ENCODE peak calls at places on chromosomes 2 and 18, in ten cellular contexts. L, V, N, F, B, T, U, C, G and I are unnamed samples.

GRCh38 chr2:42296226-42296625 is 64.8 kb downstream of the COX7A2L start:
- DNase-seq in V (no peak), U (no peak), C (no peak), N (no peak), F (no peak), G (no peak), B (no peak), T (no peak), L (peak), I (no peak)

GRCh38 chr2:233445152-233445830 is 91.0 kb downstream of the DGKD start:
- DNase-seq in L (no peak), V (no peak), N (peak), U (no peak), T (no peak), F (no peak), C (no peak), B (no peak), G (no peak), I (no peak)

GRCh38 chr2:158184001-158184400 is 82.3 kb downstream of the UPP2 start:
- DNase-seq in V (no peak), N (no peak), L (no peak), U (no peak), C (no peak), T (no peak), G (no peak), B (no peak), F (no peak), I (no peak)

GRCh38 chr2:176130917-176131616 is 1.6 kb downstream of the HOXD8 start:
- DNase-seq in F (no peak), C (no peak), V (no peak), T (no peak), L (no peak), G (no peak), B (peak), N (no peak), U (no peak), I (no peak)

GRCh38 chr2:69570474-69570873 is 73.1 kb downstream of the AAK1 start:
- DNase-seq in B (no peak), N (no peak), T (no peak), U (no peak), L (no peak), C (no peak), F (no peak), G (no peak), V (no peak), I (no peak)

GRCh38 chr2:151357359-151357758 is at the start of gene TNFAIP6:
- DNase-seq in G (no peak), C (peak), T (no peak), F (peak), U (no peak), B (no peak), L (no peak), V (peak), N (no peak), I (peak)

GRCh38 chr2:218149098-218149497 is 17.7 kb downstream of the CXCR1 start:
- DNase-seq in G (no peak), C (no peak), V (no peak), U (no peak), N (no peak), F (no peak), T (no peak), B (no peak), L (no peak), I (no peak)

GRCh38 chr18:11849845-11850747 is 1.1 kb upstream of the CHMP1B start:
- DNase-seq in G (peak), N (peak), C (peak), L (no peak), U (peak), B (peak), T (peak), V (peak), F (peak), I (peak)

GRCh38 chr2:147101906-147102790 is 742.7 kb upstream of the ACVR2A start:
- DNase-seq in G (no peak), F (peak), N (no peak), V (no peak), T (no peak), L (no peak), U (no peak), C (no peak), B (no peak), I (no peak)

DNA sequence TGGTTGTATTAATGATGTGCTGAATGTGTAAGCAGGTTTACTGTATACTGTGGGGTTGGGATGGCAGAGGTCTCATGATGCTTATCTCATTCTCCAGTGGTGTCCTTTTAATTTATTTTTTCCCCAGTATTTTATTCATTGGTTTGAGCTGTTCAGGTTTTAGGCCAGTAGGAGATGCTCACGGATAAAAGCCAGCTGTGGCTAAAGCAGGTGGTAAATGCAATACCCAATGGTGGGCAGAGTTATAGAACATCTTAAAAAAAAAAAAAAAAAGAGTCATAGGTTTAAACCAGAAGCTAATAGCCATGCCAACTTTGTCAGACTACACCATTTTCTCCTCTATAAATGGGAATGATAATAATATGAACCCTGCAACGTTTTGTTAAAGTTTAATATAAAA is 57.8 kb upstream of the NEUROD1 start:
- DNase-seq in C (peak), L (no peak), G (no peak), N (no peak), U (no peak), F (no peak), T (no peak), B (no peak), V (peak), I (no peak)
- TF ChIP-seq CTCF in C (peak), L (peak), G (peak), N (no peak), U (no peak), F (peak), T (no peak), B (no peak), V (no peak), I (peak)

GRCh38 chr18:64330161-64330560 is 181.3 kb upstream of the LINC00305 start:
- DNase-seq in U (no peak), G (no peak), N (peak), T (no peak), B (peak), V (no peak), C (no peak), L (no peak), F (no peak), I (no peak)
- TF ChIP-seq CTCF in U (no peak), G (no peak), N (peak), T (no peak), B (no peak), V (no peak), C (no peak), L (peak), F (no peak), I (no peak)

DNA sequence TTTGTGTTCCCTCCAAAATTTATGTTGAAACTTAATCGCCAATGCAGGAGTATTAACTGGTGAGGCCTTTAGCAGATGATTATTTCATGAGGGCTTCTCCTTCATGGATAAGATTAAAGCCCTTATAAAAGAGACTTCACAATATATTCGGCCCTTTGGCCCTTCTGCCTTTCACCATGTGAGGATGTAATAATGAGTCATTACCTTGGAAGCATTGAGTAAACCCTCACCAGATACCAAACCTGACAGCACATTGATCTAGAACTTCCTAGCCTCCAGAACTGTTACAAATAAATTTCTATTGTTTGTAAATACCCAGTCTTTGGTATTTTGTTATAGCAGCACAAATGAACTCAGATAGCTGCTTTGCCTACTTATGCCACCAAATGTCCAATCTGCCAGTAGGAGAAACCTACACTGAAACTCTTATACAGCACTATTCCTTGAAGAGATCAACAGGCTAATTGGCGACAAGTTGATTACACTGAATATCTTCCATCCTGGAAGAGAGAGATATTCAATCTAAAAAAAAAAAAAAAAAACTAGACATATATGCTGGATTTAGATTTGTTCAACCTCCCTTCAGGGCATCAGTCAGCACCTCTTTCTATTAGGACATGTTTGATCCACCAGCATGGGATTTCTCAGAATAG is 125.9 kb upstream of the COL5A2 start:
- DNase-seq in N (no peak), F (no peak), B (no peak), V (peak), U (no peak), C (peak), G (no peak), L (no peak), T (no peak), I (no peak)
- TF ChIP-seq CTCF in N (no peak), F (no peak), B (no peak), V (no peak), U (no peak), C (no peak), G (no peak), L (no peak), T (no peak), I (no peak)

DNA sequence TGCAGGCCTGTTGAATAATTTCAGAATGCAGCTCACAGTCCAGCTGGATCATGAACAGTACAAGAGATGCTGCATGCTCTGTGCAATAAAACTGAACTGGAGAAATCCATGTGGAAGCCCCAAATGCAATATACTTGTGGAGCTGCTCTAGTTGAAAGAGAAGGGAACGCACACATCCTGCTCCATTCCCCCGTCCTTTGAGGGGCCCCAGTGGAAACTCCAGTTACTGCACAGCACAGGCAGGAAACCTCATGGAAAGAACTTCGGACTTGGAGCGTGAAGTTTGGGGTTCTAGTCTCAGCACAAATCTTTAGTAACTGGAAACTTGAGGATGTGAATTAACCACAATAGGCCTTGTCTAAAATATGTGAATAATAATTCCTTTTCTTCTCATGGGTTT is 73.2 kb downstream of the PLA2R1 start:
- DNase-seq in T (no peak), U (no peak), G (no peak), L (no peak), F (no peak), V (no peak), B (no peak), C (no peak), N (no peak), I (no peak)
- TF ChIP-seq CTCF in T (no peak), U (no peak), G (no peak), L (no peak), F (no peak), V (no peak), B (no peak), C (no peak), N (no peak), I (no peak)